ENCODE peak calls at places on chromosome 2, in eight cellular contexts. M, K, U, H, Y, W, F and D are unnamed samples.

GRCh38 chr2:112646791-112647720 is 1.3 kb downstream of the SLC20A1 start:
- DNase-seq in M (no peak), K (no peak), U (no peak), H (peak; percentile 30), Y (peak; percentile 28), W (no peak), F (no peak), D (no peak)

GRCh38 chr2:69724540-69725159 is 17.3 kb upstream of the ANXA4 start:
- DNase-seq in M (peak; percentile 77), K (peak; percentile 85), U (peak; percentile 62), H (peak; percentile 82), Y (peak; percentile 85), W (peak; percentile 83), F (peak; percentile 73), D (peak; percentile 91)

GRCh38 chr2:100957971-100958653 is 44.0 kb upstream of the RPL31 start:
- DNase-seq in M (no peak), K (peak; percentile 77), U (no peak), H (no peak), Y (peak; percentile 83), W (peak; percentile 98), F (peak; percentile 79), D (no peak)

GRCh38 chr2:18777250-18777812 is 188.0 kb upstream of the NT5C1B start:
- DNase-seq in M (no peak), K (no peak), U (no peak), H (peak; percentile 22), Y (no peak), W (no peak), F (no peak), D (no peak)

GRCh38 chr2:33104052-33104623 is 157.4 kb downstream of the LTBP1 start:
- DNase-seq in M (no peak), K (peak; percentile 62), U (no peak), H (no peak), Y (no peak), W (peak; percentile 76), F (no peak), D (no peak)

GRCh38 chr2:56266761-56267411 is 83.1 kb downstream of the CCDC85A start:
- DNase-seq in M (no peak), K (no peak), U (no peak), H (no peak), Y (peak; percentile 24), W (no peak), F (no peak), D (no peak)

GRCh38 chr2:157874997-157875719 is 972 bp downstream of the ACVR1 start:
- DNase-seq in M (no peak), K (peak; percentile 87), U (no peak), H (peak; percentile 47), Y (peak; percentile 86), W (peak; percentile 93), F (peak; percentile 32), D (peak; percentile 45)

GRCh38 chr2:213187833-213188532 is 36.6 kb upstream of the IKZF2 start:
- DNase-seq in M (no peak), K (peak; percentile 77), U (no peak), H (no peak), Y (peak; percentile 64), W (peak; percentile 50), F (no peak), D (no peak)

GRCh38 chr2:188808921-188809320 is 165.3 kb upstream of the COL3A1 start:
- DNase-seq in M (no peak), K (peak; percentile 86), U (no peak), H (no peak), Y (peak; percentile 15), W (peak; percentile 91), F (no peak), D (no peak)

GRCh38 chr2:18623782-18624181 is 34.4 kb upstream of the NT5C1B start:
- DNase-seq in M (no peak), K (peak; percentile 92), U (no peak), H (no peak), Y (no peak), W (peak; percentile 68), F (no peak), D (no peak)